ENCODE peak calls at places on chromosome 17, in seven cellular contexts. V is lower lobe of right lung; H is GM23338; J is activated CD8-positive, alpha-beta T cell treated with anti-CD3 and anti-CD28 coated beads for 36 hours; U is WTC11; Q is lung; W is PC-3. C is an unnamed sample.

GRCh38 chr17:15954222-15954621 is 9.3 kb downstream of the ADORA2B start:
- DNase-seq in Q (no peak), W (peak), H (no peak), J (no peak), U (no peak), V (no peak), C (peak)

GRCh38 chr17:19727466-19728113 is 11.2 kb upstream of the SLC47A2 start:
- DNase-seq in V (no peak), Q (no peak), W (no peak), H (no peak), J (no peak), U (no peak), C (no peak)

GRCh38 chr17:62658136-62658535 is 30.7 kb downstream of the MRC2 start:
- DNase-seq in H (no peak), J (no peak), U (peak), W (no peak), Q (no peak), V (peak), C (no peak)

GRCh38 chr17:64747938-64748540 is 85.9 kb upstream of the SMURF2 start:
- DNase-seq in Q (no peak), V (no peak), J (no peak), U (no peak), H (no peak), W (no peak), C (no peak)

GRCh38 chr17:78497115-78497540 is 80.1 kb downstream of the DNAH17 start:
- DNase-seq in U (peak), V (peak), W (peak), Q (peak), J (peak), H (peak), C (peak)

GRCh38 chr17:5706835-5707234 is 122.5 kb upstream of the NLRP1 start:
- DNase-seq in U (peak), H (peak), W (peak), Q (peak), V (peak), J (peak), C (peak)

GRCh38 chr17:71224824-71225575 is 895.8 kb upstream of the SOX9 start:
- DNase-seq in V (no peak), Q (no peak), U (no peak), J (no peak), W (peak), H (no peak), C (no peak)

GRCh38 chr17:8290043-8290442 is 1.6 kb downstream of the RANGRF start:
- DNase-seq in Q (no peak), W (peak), J (no peak), H (no peak), V (no peak), U (no peak), C (no peak)

GRCh38 chr17:73686126-73686525 is 41.9 kb upstream of the SDK2 start:
- DNase-seq in J (no peak), Q (no peak), W (no peak), U (peak), H (peak), V (no peak), C (no peak)

GRCh38 chr17:74780443-74781238 is 4.5 kb upstream of the NAT9 start:
- DNase-seq in J (peak), W (peak), H (peak), V (no peak), U (peak), Q (no peak), C (peak)

GRCh38 chr17:7234100-7235012 is at the start of gene DVL2:
- DNase-seq in U (peak), H (peak), Q (peak), V (peak), J (peak), W (peak), C (peak)

GRCh38 chr17:77527836-77528505 is 387.2 kb downstream of the SEC14L1 start:
- DNase-seq in J (no peak), V (no peak), U (no peak), H (no peak), W (no peak), Q (no peak), C (no peak)

GRCh38 chr17:50080096-50080480 is 15.1 kb upstream of the PDK2 start:
- DNase-seq in U (no peak), J (no peak), W (no peak), H (no peak), Q (no peak), V (no peak), C (no peak)

GRCh38 chr17:64196626-64197025 is 66.4 kb downstream of the TEX2 start:
- DNase-seq in W (peak), H (no peak), J (no peak), V (no peak), Q (no peak), U (no peak), C (no peak)

GRCh38 chr17:63550816-63551639 is 751 bp downstream of the DCAF7 start:
- DNase-seq in H (peak), U (no peak), Q (no peak), V (no peak), J (peak), W (peak), C (no peak)

GRCh38 chr17:72122668-72123495 is 2.1 kb downstream of the SOX9 start:
- DNase-seq in Q (no peak), U (peak), W (peak), J (peak), V (no peak), H (peak), C (peak)

GRCh38 chr17:48547839-48548686 is 3.2 kb upstream of the HOXB2 start:
- DNase-seq in U (no peak), W (no peak), J (peak), V (no peak), H (peak), Q (no peak), C (peak)

GRCh38 chr17:56979091-56979480 is 1.2 kb downstream of the SCPEP1 start:
- DNase-seq in H (peak), J (no peak), V (no peak), W (no peak), U (no peak), Q (no peak), C (no peak)

GRCh38 chr17:77286641-77287431 is 146.1 kb downstream of the SEC14L1 start:
- DNase-seq in V (peak), U (no peak), J (no peak), H (no peak), Q (peak), W (peak), C (peak)

GRCh38 chr17:43372273-43372911 is 26.4 kb upstream of the ARL4D start:
- DNase-seq in Q (no peak), V (no peak), J (peak), U (no peak), H (no peak), W (no peak), C (no peak)

GRCh38 chr17:19579867-19580565 is 46.4 kb downstream of the SLC47A1 start:
- DNase-seq in W (no peak), Q (no peak), J (no peak), V (peak), H (peak), U (peak), C (no peak)

GRCh38 chr17:50426814-50427787 is 1.1 kb downstream of the ACSF2 start:
- DNase-seq in V (no peak), H (peak), Q (peak), W (peak), U (peak), J (peak), C (peak)

GRCh38 chr17:69414408-69415274 is at the start of gene MAP2K6:
- DNase-seq in U (peak), W (peak), J (peak), Q (peak), V (peak), H (peak), C (peak)

GRCh38 chr17:69412336-69412735 is 2.2 kb upstream of the MAP2K6 start:
- DNase-seq in J (no peak), W (no peak), Q (no peak), H (no peak), U (no peak), V (no peak), C (no peak)

GRCh38 chr17:69418535-69418934 is 4.0 kb downstream of the MAP2K6 start:
- DNase-seq in U (no peak), V (no peak), J (no peak), W (no peak), Q (no peak), H (no peak), C (no peak)

GRCh38 chr17:69415431-69415830 is 934 bp downstream of the MAP2K6 start:
- DNase-seq in H (no peak), V (no peak), W (no peak), J (no peak), Q (no peak), U (no peak), C (no peak)

DNA sequence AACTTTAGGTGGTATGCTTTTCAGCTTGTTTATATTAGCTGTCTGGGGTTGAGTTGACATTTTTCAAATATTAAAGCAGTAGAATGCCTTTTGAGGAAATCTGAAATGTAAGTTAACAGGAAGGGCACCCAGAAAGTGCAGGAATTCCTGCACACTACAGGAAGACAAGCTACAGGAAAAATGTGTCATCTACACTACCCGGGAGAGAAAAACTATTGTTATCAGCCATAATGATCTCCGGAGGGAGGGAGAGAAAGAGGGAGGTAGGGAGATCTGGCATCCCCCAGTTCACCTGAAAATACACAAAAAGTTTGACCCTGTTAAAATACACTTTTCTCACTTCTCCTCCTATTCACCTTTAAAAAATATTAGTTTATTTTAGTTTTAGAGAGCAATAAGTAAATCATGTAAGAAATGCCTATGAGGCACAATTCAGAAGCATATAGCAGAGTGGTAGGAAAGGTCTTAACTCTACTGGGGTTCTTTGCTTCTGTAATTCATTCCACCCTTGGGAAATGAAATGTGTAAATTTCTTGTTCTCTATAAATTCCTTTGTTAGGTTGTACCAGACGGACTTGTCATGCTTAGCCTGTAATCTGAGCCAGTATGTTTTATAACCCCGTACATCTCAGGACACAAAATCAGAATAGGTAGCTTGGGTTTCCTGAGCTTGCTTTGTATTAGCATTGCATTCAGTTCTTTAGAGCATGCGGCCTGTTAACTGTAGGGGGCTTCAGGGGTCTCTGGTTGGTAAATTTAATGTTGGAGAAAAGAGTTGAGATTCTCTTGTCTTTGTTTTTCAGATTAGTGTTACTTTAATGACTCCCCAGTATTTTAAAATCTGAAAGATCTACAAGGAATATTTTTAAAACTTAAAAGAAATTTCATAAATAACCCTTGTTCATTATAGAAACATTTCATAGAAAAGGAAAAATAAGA is 3.3 kb downstream of the MAP2K6 start:
- DNase-seq in W (peak), Q (no peak), J (no peak), U (no peak), V (no peak), H (peak), C (no peak)
- TF ChIP-seq CTCF in W (no peak), Q (no peak), J (no peak), U (no peak), V (no peak), H (no peak), C (no peak)

DNA sequence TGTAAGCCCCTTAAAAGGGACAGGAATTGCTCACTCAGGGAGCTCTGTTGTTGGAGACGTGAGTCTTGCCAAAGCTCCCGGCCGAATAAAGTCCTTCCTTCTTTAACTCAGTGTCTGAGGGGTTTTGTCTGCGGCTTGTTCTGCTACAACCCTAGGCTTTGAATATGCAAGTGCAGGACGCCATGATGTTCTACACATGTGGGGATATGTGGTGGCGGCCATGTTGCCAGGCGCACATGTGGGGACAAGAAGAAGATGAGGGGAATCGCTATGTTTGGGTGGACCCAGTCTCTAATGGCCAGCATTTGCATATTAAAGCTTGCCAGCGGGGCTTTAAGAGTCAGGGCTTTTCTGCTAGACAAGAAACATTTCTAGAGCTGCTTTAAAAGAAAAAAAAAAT is 96.8 kb upstream of the CA10 start:
- DNase-seq in H (peak), J (no peak), Q (no peak), U (no peak), V (no peak), W (no peak), C (no peak)
- TF ChIP-seq CTCF in H (no peak), J (no peak), Q (no peak), U (no peak), V (no peak), W (no peak), C (no peak)

GRCh38 chr17:58337126-58337599 is 8.6 kb upstream of the TSPOAP1 start:
- DNase-seq in H (peak), U (no peak), V (no peak), J (peak), W (no peak), Q (no peak), C (no peak)

GRCh38 chr17:58338907-58339774 is 10.5 kb upstream of the TSPOAP1 start:
- DNase-seq in H (peak), V (peak), U (peak), Q (peak), J (peak), W (no peak), C (no peak)

GRCh38 chr17:58339775-58340622 is 11.4 kb upstream of the TSPOAP1 start:
- DNase-seq in W (no peak), Q (no peak), H (no peak), J (peak), V (no peak), U (peak), C (no peak)

GRCh38 chr17:58337600-58338453 is 9.2 kb upstream of the TSPOAP1 start:
- DNase-seq in Q (peak), U (peak), V (peak), H (peak), W (no peak), J (peak), C (no peak)

DNA sequence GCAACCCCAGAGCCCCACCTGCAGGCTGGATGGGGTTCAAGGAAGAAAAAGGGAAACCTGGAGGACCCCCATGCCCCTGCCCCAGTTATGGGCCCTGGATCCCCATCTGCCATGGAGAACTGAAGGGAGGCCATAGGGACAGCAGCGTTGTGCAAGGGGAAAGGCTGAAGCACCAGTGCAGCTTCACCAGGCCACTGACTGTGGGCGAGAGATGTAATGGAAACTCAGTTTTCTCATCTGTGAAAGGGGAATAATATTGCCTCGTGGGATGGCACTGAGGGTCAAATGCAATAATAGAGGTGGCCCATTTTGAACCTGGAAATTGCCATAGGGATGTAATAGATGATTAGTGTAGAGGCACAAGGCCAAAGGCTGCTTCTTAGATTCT is 9.9 kb upstream of the TSPOAP1 start:
- DNase-seq in V (no peak), U (no peak), J (peak), H (no peak), W (no peak), Q (no peak), C (no peak)
- TF ChIP-seq CTCF in V (no peak), U (no peak), J (peak), H (peak), W (no peak), Q (no peak), C (no peak)

GRCh38 chr17:81825841-81826471 is 7.1 kb downstream of the MCRIP1 start:
- DNase-seq in H (peak), V (no peak), U (peak), J (no peak), W (no peak), Q (no peak), C (no peak)
- TF ChIP-seq CTCF in H (peak), V (no peak), U (no peak), J (no peak), W (peak), Q (no peak), C (no peak)

GRCh38 chr17:68431661-68432071 is 25.6 kb downstream of the WIPI1 start:
- DNase-seq in H (peak), U (peak), Q (no peak), J (peak), V (no peak), W (peak), C (no peak)
- TF ChIP-seq CTCF in H (peak), U (no peak), Q (no peak), J (peak), V (no peak), W (peak), C (no peak)

C was measured in Calu3.